ENCODE peak calls at places on chromosomes 7 and 10, in four cellular contexts. One of them, this sample, is unnamed.
A peak's percentile ranks its signal among the peaks of the same experiment; 100 is the strongest.

GRCh38 chr10:91800756-91801155 is 2.5 kb downstream of the TNKS2 start:
- DNase-seq in HCT116: no peak
- DNase-seq in A549: no peak
- DNase-seq in ovary: no peak
- DNase-seq in this sample: no peak

GRCh38 chr10:98466916-98467505 is 20.3 kb upstream of the HPS1 start:
- DNase-seq in HCT116: no peak
- DNase-seq in A549: no peak
- DNase-seq in ovary: no peak
- DNase-seq in this sample: no peak

GRCh38 chr7:107946451-107946850 is 55.5 kb downstream of the DLD start:
- DNase-seq in HCT116: no peak
- DNase-seq in A549: no peak
- DNase-seq in ovary: no peak
- DNase-seq in this sample: no peak

GRCh38 chr10:44244745-44245600 is 139.9 kb downstream of the CXCL12 start:
- DNase-seq in HCT116: no peak
- DNase-seq in A549: no peak
- DNase-seq in ovary: no peak
- DNase-seq in this sample: no peak

GRCh38 chr7:12646139-12646538 is 41.3 kb upstream of the ARL4A start:
- DNase-seq in ovary: no peak
- DNase-seq in A549: no peak
- DNase-seq in HCT116: no peak
- DNase-seq in this sample: no peak

GRCh38 chr7:48182736-48183369 is 11.6 kb downstream of the ABCA13 start:
- DNase-seq in A549: no peak
- DNase-seq in ovary: no peak
- DNase-seq in HCT116: no peak
- DNase-seq in this sample: no peak

GRCh38 chr10:84097787-84098353 is 41.4 kb upstream of the GHITM start:
- DNase-seq in A549: no peak
- DNase-seq in ovary: no peak
- DNase-seq in HCT116: no peak
- DNase-seq in this sample: no peak

GRCh38 chr10:69443354-69443753 is 7.9 kb upstream of the TSPAN15 start:
- DNase-seq in A549: no peak
- DNase-seq in ovary: no peak
- DNase-seq in HCT116: no peak
- DNase-seq in this sample: no peak

GRCh38 chr7:117401293-117402002 is 25.8 kb downstream of the ASZ1 start:
- DNase-seq in ovary: no peak
- DNase-seq in A549: peak; percentile 27
- DNase-seq in HCT116: no peak
- DNase-seq in this sample: no peak

GRCh38 chr10:80281784-80282505 is 7.5 kb downstream of the MAT1A start:
- DNase-seq in ovary: no peak
- DNase-seq in A549: no peak
- DNase-seq in HCT116: no peak
- DNase-seq in this sample: peak; percentile 86

GRCh38 chr10:84179059-84179710 is 5.6 kb downstream of the GPR15LG start:
- DNase-seq in A549: no peak
- DNase-seq in ovary: no peak
- DNase-seq in HCT116: no peak
- DNase-seq in this sample: no peak

DNA sequence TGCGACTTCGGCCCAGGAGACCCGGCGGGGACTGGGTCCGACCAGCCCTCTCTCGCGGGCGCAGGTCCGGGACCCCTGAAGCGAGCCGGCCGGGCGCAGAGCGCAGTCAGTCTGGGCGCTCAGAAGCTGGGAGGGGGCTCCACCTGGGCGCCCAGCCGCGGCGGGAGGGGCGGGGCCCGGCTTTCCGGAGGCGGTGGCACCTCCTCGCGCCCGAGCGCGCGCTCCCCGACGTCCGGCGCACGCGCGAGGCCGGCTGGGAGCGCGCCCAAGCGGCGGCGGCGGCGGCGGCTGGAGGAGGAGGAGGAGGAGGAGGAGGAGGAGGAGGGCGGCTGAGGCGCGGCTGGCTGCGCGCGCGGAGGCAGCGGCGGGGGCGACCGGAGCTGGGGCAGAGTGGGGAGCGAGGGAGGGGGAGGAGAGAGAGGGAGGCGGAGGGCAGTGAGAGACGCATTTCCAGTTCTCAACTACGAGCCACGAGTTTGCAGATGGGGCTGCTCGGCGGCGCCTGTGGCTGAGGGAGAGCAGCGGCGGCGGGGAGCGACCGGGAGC is at the start of gene PALS2:
- DNase-seq in HCT116: peak; percentile 29
- DNase-seq in ovary: peak; percentile 82
- DNase-seq in A549: peak; percentile 60
- DNase-seq in this sample: peak; percentile 85
- TF ChIP-seq POLR2A in HCT116: peak; percentile 8
- TF ChIP-seq POLR2A in ovary: peak; percentile 26
- TF ChIP-seq POLR2A in A549: peak; percentile 65
- TF ChIP-seq POLR2A in this sample: peak; percentile 32

GRCh38 chr10:119542990-119543813 is 683 bp upstream of the RGS10 start:
- DNase-seq in ovary: peak; percentile 25
- DNase-seq in A549: peak; percentile 75
- DNase-seq in HCT116: no peak
- DNase-seq in this sample: peak; percentile 58
- TF ChIP-seq POLR2A in ovary: no peak
- TF ChIP-seq POLR2A in A549: peak; percentile 29
- TF ChIP-seq POLR2A in HCT116: no peak
- TF ChIP-seq POLR2A in this sample: no peak

DNA sequence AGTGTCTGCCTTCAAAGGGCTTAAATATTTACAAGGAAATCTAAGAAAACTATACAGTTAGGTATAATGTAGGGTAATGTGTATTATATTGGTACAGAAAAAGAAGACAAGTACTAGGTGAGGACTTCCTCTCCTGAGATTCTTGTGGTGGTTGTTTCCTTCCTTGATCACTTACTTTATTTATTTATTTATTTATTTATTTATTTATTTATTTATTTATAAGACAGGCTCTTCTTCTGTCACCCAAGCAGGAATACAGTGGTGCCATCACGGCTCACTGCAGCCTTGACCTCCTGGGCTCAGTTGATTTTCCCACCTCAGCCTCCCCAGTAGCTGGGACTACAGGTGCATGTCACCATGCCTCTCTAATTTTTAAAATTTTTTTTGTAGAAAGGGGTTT is 18.2 kb upstream of the DNAH11 start:
- DNase-seq in ovary: no peak
- DNase-seq in A549: no peak
- DNase-seq in HCT116: no peak
- DNase-seq in this sample: no peak
- TF ChIP-seq POLR2A in ovary: no peak
- TF ChIP-seq POLR2A in A549: no peak
- TF ChIP-seq POLR2A in HCT116: no peak
- TF ChIP-seq POLR2A in this sample: no peak

GRCh38 chr7:25854608-25855497 is 297.1 kb upstream of the NFE2L3 start:
- DNase-seq in HCT116: peak; percentile 99
- DNase-seq in ovary: no peak
- DNase-seq in A549: peak; percentile 89
- DNase-seq in this sample: no peak
- TF ChIP-seq POLR2A in HCT116: no peak
- TF ChIP-seq POLR2A in ovary: no peak
- TF ChIP-seq POLR2A in A549: no peak
- TF ChIP-seq POLR2A in this sample: no peak

DNA sequence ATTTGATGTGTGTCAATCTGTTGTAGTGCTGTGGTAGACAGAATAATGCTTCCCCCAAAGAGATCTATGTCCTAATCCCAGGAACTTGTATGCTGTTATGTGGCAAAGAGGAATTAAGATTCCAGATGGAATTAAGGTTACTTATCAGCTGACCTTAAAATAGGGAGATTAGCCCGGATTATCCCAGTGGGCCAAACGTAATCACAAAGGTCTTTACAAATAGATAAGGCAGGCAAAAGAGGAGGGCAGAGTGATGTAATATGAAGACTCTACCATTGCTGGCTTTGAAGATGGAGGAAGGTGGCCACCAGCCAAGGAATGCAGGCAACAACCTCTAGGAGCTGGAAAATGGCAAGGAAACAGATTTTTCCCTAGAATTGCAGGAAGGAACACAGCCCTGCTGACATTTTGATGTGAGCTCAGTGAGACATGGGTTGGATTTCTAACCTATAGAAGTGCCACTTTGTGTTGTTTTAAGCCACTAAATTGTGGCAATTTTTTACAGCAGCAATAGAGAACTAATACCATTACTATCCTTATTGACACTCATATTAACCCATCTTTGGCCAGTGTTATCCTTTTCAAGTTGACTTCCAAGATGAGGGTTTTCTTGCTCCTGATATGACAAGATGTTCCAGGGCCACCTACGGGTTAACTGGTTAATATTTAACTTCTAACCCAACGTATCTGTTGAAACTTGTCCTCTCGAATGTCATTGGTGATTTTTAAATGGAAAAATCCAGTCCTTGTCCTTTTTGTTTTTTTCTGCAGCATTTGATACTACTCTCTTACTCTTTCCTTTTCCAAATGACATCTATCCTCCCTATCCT is 29.3 kb downstream of the CYCS start:
- DNase-seq in A549: no peak
- DNase-seq in HCT116: no peak
- DNase-seq in ovary: no peak
- DNase-seq in this sample: no peak
- TF ChIP-seq POLR2A in A549: no peak
- TF ChIP-seq POLR2A in HCT116: no peak
- TF ChIP-seq POLR2A in ovary: no peak
- TF ChIP-seq POLR2A in this sample: no peak

DNA sequence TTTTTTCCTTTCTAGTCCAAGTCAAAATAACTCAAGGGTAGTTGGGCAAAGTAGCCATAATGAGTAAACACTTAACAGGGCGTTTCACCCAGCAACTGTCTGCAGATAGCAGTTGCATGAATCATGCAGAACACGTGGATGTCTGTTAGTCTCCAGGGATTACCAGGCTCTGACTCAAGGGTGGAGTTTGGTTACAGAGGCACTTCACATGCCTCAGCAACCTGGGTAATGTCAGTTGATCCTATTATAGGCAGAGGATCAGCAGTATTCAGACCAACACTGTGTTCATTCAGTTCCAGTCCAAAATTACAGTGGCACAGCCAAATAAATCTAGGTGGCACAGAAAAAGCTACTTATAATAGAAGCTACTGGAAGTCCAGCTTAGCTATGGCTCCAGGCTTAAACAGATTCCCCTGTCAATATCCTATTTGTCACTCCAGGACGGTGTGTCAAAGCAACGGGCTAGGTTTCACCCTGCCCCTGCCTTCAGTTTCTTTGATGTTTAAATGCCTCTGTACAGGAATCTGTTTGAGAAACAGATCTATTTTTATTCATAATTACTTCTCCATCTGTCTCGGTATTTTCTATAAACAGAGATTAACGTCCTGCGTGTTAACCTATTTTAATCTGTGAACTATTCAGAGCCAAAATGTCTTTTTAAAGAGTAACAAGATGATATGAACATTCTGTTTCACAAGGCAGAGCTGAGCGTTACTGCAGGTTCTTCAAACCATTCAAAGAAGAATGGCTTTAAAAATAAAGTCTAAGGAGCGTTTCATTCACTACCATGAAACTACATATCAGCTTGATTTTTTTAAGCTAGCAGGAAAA is 162.6 kb upstream of the AKR1E2 start:
- DNase-seq in HCT116: peak; percentile 97
- DNase-seq in ovary: peak; percentile 57
- DNase-seq in A549: peak; percentile 85
- DNase-seq in this sample: no peak
- TF ChIP-seq POLR2A in HCT116: peak; percentile 19
- TF ChIP-seq POLR2A in ovary: no peak
- TF ChIP-seq POLR2A in A549: no peak
- TF ChIP-seq POLR2A in this sample: peak; percentile 60

GRCh38 chr10:116590590-116591444 is at the start of gene PNLIPRP1:
- DNase-seq in ovary: no peak
- DNase-seq in A549: no peak
- DNase-seq in HCT116: no peak
- DNase-seq in this sample: no peak
- TF ChIP-seq POLR2A in ovary: no peak
- TF ChIP-seq POLR2A in A549: no peak
- TF ChIP-seq POLR2A in HCT116: no peak
- TF ChIP-seq POLR2A in this sample: no peak

DNA sequence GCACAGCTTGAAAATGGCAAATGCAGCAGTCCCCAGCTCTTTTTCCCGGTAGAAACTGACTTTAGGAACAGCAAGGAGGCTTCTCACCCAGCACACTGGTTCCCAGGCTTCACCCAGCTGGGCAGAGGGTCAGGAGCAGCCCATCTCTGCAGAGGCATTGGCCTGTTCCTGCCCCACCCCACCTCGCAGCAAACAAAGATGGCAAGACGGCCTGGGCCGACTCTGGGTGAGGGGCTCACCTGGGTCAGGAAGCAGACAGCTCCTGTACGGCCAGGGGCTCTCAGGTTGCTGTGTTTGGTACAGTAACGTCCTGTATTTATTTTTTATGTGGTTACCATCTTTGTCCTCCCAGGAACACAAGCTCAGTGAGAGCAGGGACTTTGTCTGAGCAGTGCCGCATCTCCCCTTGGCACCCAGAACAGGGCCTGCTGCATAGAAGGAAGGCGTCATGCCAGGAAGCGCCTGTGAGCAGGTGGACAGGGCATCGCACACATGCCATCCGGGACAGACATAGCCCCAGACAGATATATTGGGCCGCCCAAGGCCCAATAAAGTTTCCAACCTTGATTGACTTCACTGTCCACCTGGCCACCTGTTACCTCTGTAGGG is 585.0 kb upstream of the FOXK1 start:
- DNase-seq in HCT116: no peak
- DNase-seq in ovary: no peak
- DNase-seq in A549: no peak
- DNase-seq in this sample: no peak
- TF ChIP-seq POLR2A in HCT116: no peak
- TF ChIP-seq POLR2A in ovary: no peak
- TF ChIP-seq POLR2A in A549: no peak
- TF ChIP-seq POLR2A in this sample: no peak

GRCh38 chr7:149253665-149254064 is 8.3 kb upstream of the ZNF783 start:
- DNase-seq in A549: no peak
- DNase-seq in HCT116: no peak
- DNase-seq in ovary: no peak
- DNase-seq in this sample: no peak

GRCh38 chr7:149255174-149255573 is 6.8 kb upstream of the ZNF783 start:
- DNase-seq in ovary: no peak
- DNase-seq in A549: no peak
- DNase-seq in HCT116: no peak
- DNase-seq in this sample: no peak

GRCh38 chr7:149248777-149249176 is 9.3 kb downstream of the ZNF212 start:
- DNase-seq in HCT116: no peak
- DNase-seq in A549: no peak
- DNase-seq in ovary: no peak
- DNase-seq in this sample: no peak

GRCh38 chr7:149254181-149254858 is 7.7 kb upstream of the ZNF783 start:
- DNase-seq in ovary: no peak
- DNase-seq in HCT116: no peak
- DNase-seq in A549: no peak
- DNase-seq in this sample: no peak

DNA sequence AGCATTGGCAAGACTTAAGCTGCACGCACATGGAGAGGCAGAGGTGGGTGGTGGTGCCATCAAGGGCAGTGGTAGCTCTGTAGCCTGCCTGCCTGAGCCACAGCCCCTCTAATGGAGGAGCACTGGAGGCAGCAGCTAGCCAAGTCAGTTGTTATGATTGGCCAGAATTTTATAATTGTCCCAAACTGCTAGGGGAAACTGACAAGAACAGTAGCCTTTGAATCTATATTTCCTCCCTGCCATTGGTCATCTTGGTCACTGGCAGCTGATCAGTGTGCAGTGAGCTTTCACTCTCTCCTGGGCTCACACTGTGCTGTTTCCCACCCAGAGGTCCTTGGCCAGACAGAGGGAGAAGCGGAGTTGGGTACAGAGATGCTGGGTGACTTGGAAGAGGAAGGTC is 9.6 kb upstream of the ZNF783 start:
- DNase-seq in A549: no peak
- DNase-seq in ovary: no peak
- DNase-seq in HCT116: no peak
- DNase-seq in this sample: no peak
- TF ChIP-seq POLR2A in A549: no peak
- TF ChIP-seq POLR2A in ovary: no peak
- TF ChIP-seq POLR2A in HCT116: no peak
- TF ChIP-seq POLR2A in this sample: no peak